ENCODE peak calls at places on chromosomes 16 and 17, in ten cellular contexts. R, H, V, J, K, B, E, W, X and S are unnamed samples.

GRCh38 chr16:4882633-4883285 is 35.5 kb downstream of the UBN1 start:
- DNase-seq in R (peak; percentile 58), W (no peak), B (no peak), E (peak; percentile 83), K (peak; percentile 93), X (peak; percentile 66), J (no peak), V (peak; percentile 65), H (no peak), S (peak; percentile 63)

GRCh38 chr16:65919977-65920376 is 446.5 kb upstream of the CDH5 start:
- DNase-seq in V (no peak), R (no peak), H (no peak), E (no peak), K (no peak), X (no peak), B (no peak), W (no peak), J (no peak), S (no peak)

GRCh38 chr17:33038740-33039139 is 47.1 kb downstream of the SPACA3 start:
- DNase-seq in E (no peak), V (peak; percentile 29), H (no peak), J (no peak), K (peak; percentile 73), B (peak; percentile 73), R (peak; percentile 55), X (peak; percentile 15), W (peak; percentile 32), S (no peak)

GRCh38 chr17:15392326-15392739 is 50.9 kb upstream of the TEKT3 start:
- DNase-seq in W (no peak), V (no peak), B (no peak), E (no peak), R (no peak), H (no peak), K (no peak), J (no peak), X (peak; percentile 96), S (no peak)

GRCh38 chr17:39002991-39003715 is 36.0 kb upstream of the FBXO47 start:
- DNase-seq in K (no peak), B (no peak), J (no peak), V (no peak), R (peak; percentile 86), E (peak; percentile 61), X (peak; percentile 26), W (peak; percentile 35), H (no peak), S (no peak)

GRCh38 chr16:12539185-12539929 is 264.3 kb downstream of the CPPED1 start:
- DNase-seq in K (no peak), E (no peak), W (no peak), R (no peak), H (no peak), X (peak; percentile 40), V (peak; percentile 69), J (no peak), B (no peak), S (no peak)

GRCh38 chr17:27481327-27481726 is 25.1 kb downstream of the KSR1 start:
- DNase-seq in J (no peak), H (no peak), E (no peak), K (no peak), R (no peak), X (no peak), W (no peak), B (no peak), V (no peak), S (no peak)

GRCh38 chr16:83345846-83346245 is 461.9 kb upstream of the HSBP1 start:
- DNase-seq in B (no peak), W (no peak), E (no peak), H (no peak), X (no peak), J (no peak), K (no peak), R (no peak), V (no peak), S (no peak)

GRCh38 chr16:48157794-48158193 is 2.0 kb upstream of the ABCC12 start:
- DNase-seq in X (no peak), W (no peak), K (no peak), E (no peak), V (no peak), J (no peak), R (no peak), H (no peak), B (no peak), S (no peak)